ENCODE peak calls at places on chromosomes 12 and 14, in eight cellular contexts. C is osteocyte, K is psoas muscle, E is bronchial epithelial cell, H is nephron progenitor cell, N is pancreas, W is MM.1S, D is B cell. M is an unnamed sample.

GRCh38 chr12:46177020-46177419 is 91.8 kb downstream of the SLC38A1 start:
- DNase-seq in K (no peak), E (no peak), D (peak), W (no peak), N (no peak), C (no peak), H (no peak), M (no peak)

GRCh38 chr14:32697114-32697513 is 241.6 kb upstream of the NPAS3 start:
- DNase-seq in E (no peak), K (no peak), N (no peak), H (no peak), W (no peak), C (no peak), D (no peak), M (no peak)

GRCh38 chr12:55931780-55932545 is 1.0 kb downstream of the DGKA start:
- DNase-seq in N (peak), C (peak), K (peak), D (peak), H (peak), E (peak), W (no peak), M (no peak)

GRCh38 chr14:104383931-104384775 is 195.4 kb upstream of the C14orf180 start:
- DNase-seq in N (no peak), D (no peak), E (no peak), W (no peak), H (no peak), K (no peak), C (no peak), M (peak)

GRCh38 chr14:92794547-92794941 is 439 bp downstream of the GOLGA5 start:
- DNase-seq in E (no peak), K (no peak), D (no peak), C (no peak), N (peak), H (peak), W (no peak), M (no peak)

GRCh38 chr14:60179296-60179924 is 14.2 kb upstream of the DHRS7 start:
- DNase-seq in W (no peak), E (peak), C (no peak), K (peak), D (no peak), N (no peak), H (no peak), M (no peak)

GRCh38 chr12:94636462-94637085 is 13.8 kb downstream of the TMCC3 start:
- DNase-seq in K (no peak), D (no peak), H (peak), E (peak), W (no peak), N (no peak), C (no peak), M (no peak)

GRCh38 chr12:19869413-19869812 is 430.1 kb downstream of the AEBP2 start:
- DNase-seq in H (no peak), K (no peak), W (no peak), D (no peak), E (no peak), N (no peak), C (no peak), M (no peak)

GRCh38 chr12:49885118-49885517 is 18.6 kb downstream of the FAIM2 start:
- DNase-seq in K (no peak), E (no peak), H (peak), N (no peak), D (no peak), C (no peak), W (no peak), M (no peak)

GRCh38 chr14:60175255-60175902 is 10.2 kb upstream of the DHRS7 start:
- DNase-seq in N (no peak), H (no peak), C (no peak), D (no peak), K (peak), W (no peak), E (peak), M (no peak)

GRCh38 chr12:3685813-3686212 is 67.1 kb downstream of the CRACR2A start:
- DNase-seq in D (no peak), C (no peak), E (no peak), K (no peak), H (no peak), W (no peak), N (no peak), M (no peak)

GRCh38 chr12:94769040-94769420 is 118.7 kb upstream of the TMCC3 start:
- DNase-seq in D (peak), H (no peak), E (no peak), N (no peak), C (no peak), W (no peak), K (no peak), M (no peak)

GRCh38 chr12:70919597-70920035 is 922 bp downstream of the PTPRR start:
- DNase-seq in E (peak), W (no peak), N (no peak), D (no peak), C (no peak), K (no peak), H (peak), M (no peak)

GRCh38 chr12:132873724-132874123 is 13.7 kb downstream of the CHFR start:
- DNase-seq in W (no peak), C (no peak), E (no peak), K (no peak), N (no peak), D (no peak), H (no peak), M (no peak)

GRCh38 chr14:103332143-103332919 is 1.7 kb upstream of the EIF5 start:
- DNase-seq in N (no peak), W (peak), K (no peak), D (no peak), E (no peak), H (no peak), C (no peak), M (no peak)

GRCh38 chr14:104682107-104682593 is 7.3 kb upstream of the INF2 start:
- DNase-seq in E (peak), W (no peak), C (no peak), D (no peak), K (no peak), H (peak), N (no peak), M (no peak)

GRCh38 chr14:61671086-61671485 is 24.2 kb upstream of the HIF1A start:
- DNase-seq in H (no peak), C (no peak), D (peak), E (no peak), W (peak), N (no peak), K (no peak), M (no peak)

GRCh38 chr12:50882563-50882962 is 39.8 kb downstream of the TMPRSS12 start:
- DNase-seq in C (no peak), H (no peak), W (no peak), D (no peak), K (no peak), E (no peak), N (no peak), M (no peak)

GRCh38 chr14:75249251-75249957 is 29.2 kb upstream of the FOS start:
- DNase-seq in D (peak), C (no peak), W (peak), K (peak), N (peak), E (peak), H (no peak), M (no peak)

GRCh38 chr12:57240069-57240921 is 10.7 kb downstream of the STAC3 start:
- DNase-seq in H (no peak), C (no peak), K (peak), D (peak), N (no peak), W (peak), E (peak), M (peak)

GRCh38 chr14:73754911-73755360 is 40.8 kb upstream of the PNMA1 start:
- DNase-seq in K (peak), E (no peak), D (no peak), N (no peak), C (no peak), H (no peak), W (no peak), M (no peak)

GRCh38 chr12:52870361-52871290 is 21.8 kb upstream of the KRT78 start:
- DNase-seq in D (peak), K (peak), W (peak), H (peak), E (peak), N (peak), C (no peak), M (peak)

GRCh38 chr14:45258805-45259204 is 5.8 kb upstream of the MIS18BP1 start:
- DNase-seq in K (no peak), N (no peak), H (no peak), E (no peak), C (no peak), D (no peak), W (no peak), M (no peak)

GRCh38 chr12:104458645-104459555 is 2.2 kb downstream of the CHST11 start:
- DNase-seq in H (peak), D (peak), C (no peak), N (no peak), W (peak), E (peak), K (no peak), M (no peak)

GRCh38 chr12:104459556-104459909 is 2.8 kb downstream of the CHST11 start:
- DNase-seq in N (no peak), K (no peak), H (no peak), W (no peak), E (peak), D (no peak), C (no peak), M (no peak)

GRCh38 chr12:104460973-104461693 is 4.4 kb downstream of the CHST11 start:
- DNase-seq in D (no peak), K (no peak), H (no peak), C (no peak), N (no peak), E (no peak), W (no peak), M (no peak)

GRCh38 chr12:104462325-104462724 is 5.6 kb downstream of the CHST11 start:
- DNase-seq in H (no peak), N (no peak), C (no peak), D (no peak), E (no peak), W (no peak), K (no peak), M (no peak)

DNA sequence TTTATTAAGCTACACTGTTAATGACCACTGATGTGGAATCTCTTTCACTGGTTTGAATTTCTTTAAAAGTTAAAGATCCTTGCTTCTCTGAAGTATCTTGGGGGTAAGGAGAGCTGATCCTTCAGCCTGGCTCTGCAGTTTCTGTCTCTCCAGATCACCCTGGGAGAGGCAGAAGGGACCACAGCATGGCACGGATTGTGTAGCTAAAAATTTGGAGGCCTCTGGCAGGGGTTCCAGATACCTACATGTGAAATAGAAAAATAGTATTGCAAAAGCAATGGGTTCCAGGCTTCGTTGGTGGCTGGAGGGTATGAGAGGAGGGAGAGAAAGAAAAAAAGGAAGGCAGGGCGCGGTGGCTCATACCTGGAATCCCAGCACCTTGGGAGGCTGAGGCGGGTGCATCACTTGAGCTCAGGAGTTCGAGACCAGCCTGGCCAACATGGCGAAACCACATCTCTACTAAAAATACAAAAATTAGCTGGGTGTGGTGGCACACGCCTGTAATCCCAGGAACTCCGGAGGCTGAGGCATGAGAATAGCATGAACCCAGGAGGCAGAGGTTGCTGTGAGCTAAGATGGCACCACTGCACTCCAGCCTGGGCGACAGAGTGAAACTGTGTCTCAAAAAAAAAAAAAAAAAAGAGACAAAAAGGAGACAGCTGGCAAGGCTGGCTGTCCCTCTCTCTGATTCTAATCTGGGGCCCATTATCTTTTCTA is 3.5 kb downstream of the CHST11 start:
- DNase-seq in W (no peak), N (no peak), D (no peak), E (no peak), H (no peak), K (no peak), C (no peak), M (no peak)
- TF ChIP-seq CTCF in W (no peak), N (no peak), D (no peak), E (no peak), H (no peak), K (no peak), C (no peak), M (no peak)

DNA sequence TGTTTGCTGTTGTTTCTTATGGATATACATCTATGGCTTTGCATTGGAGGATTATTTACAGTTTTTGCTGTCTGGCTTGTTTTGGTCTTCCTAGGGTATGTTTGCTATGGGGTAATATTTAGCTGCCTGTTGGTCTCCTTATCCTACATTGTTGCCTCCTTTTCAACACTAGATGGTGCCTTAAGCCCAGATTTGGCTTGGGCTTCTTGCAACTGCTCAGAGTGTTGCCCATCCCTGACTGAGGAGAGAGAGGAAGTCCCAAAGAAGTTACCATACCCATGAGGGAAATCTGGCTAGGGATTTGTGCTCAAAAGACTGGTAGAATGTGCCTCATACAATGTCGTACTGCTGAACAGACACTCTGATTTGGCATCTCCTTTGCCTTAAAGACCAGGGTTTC is 94.6 kb upstream of the MUCL1 start:
- DNase-seq in C (no peak), E (peak), N (no peak), W (peak), D (no peak), H (peak), K (no peak), M (no peak)
- TF ChIP-seq CTCF in C (peak), E (peak), N (no peak), W (peak), D (no peak), H (peak), K (no peak), M (peak)

DNA sequence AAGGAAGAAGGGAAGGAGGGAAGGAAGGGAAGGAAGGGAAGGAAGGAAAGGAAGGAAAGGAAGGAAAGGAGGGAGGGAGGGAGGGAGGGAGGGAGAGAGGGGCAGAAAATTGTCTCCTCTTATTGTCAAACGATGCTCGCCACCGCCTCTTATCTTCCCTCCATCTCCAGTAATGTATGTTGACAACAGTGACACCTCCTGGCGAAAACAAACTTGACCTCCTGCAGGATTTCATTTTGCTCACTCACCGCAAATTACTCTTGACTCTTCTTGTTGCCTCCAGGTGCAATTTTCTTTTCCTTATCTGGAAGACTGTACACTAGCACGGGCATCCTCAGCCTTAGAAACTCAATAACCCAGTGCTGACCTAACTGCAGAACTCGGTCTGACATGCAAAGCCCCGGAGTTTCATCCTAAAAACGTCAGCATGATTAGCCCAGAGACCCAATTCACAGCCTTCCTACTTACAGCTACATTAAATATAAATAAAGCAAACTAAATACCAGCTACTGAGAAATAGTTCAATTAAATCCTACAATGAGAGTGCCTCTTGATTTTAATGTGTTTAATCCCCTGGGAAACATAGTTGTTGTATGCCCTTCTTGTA is 512.4 kb upstream of the TMPO start:
- DNase-seq in H (peak), N (peak), D (peak), K (no peak), E (peak), W (peak), C (no peak), M (no peak)
- TF ChIP-seq CTCF in H (peak), N (no peak), D (peak), K (peak), E (peak), W (peak), C (peak), M (no peak)

GRCh38 chr12:116196752-116197718 is 80.5 kb downstream of the MED13L start:
- DNase-seq in E (no peak), N (no peak), H (no peak), D (no peak), C (no peak), K (no peak), W (peak), M (no peak)

GRCh38 chr12:116189692-116190091 is 87.8 kb downstream of the MED13L start:
- DNase-seq in K (no peak), C (no peak), N (no peak), E (no peak), W (no peak), D (no peak), H (no peak), M (no peak)

GRCh38 chr12:116199160-116199559 is 78.3 kb downstream of the MED13L start:
- DNase-seq in C (no peak), K (no peak), H (no peak), D (no peak), E (no peak), N (no peak), W (no peak), M (no peak)

GRCh38 chr12:116196226-116196625 is 81.3 kb downstream of the MED13L start:
- DNase-seq in C (no peak), H (no peak), W (no peak), E (no peak), N (no peak), D (no peak), K (no peak), M (no peak)

GRCh38 chr12:116194935-116195431 is 82.5 kb downstream of the MED13L start:
- DNase-seq in W (peak), E (no peak), K (no peak), D (peak), C (no peak), N (no peak), H (no peak), M (no peak)
- TF ChIP-seq CTCF in W (peak), E (no peak), K (no peak), D (peak), C (no peak), N (no peak), H (no peak), M (no peak)

DNA sequence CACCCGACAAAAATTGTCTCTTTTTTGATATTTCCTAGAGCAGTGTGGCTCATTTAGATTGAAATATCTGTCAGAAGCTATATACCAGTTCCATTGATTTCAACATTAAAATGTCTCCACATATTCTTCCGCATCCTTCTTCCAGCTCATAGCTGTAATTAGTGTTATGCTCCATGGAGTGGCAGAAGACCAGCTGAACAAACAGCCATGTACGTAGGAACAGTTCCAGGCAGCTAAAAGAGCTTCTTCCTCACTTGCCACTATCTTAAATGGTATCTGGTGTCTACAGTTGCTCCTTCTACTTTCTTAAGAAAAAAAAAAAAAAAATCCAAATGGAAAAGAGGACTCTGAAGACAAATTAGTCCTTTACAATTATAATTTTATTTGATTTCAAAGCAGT is 848.0 kb downstream of the DIO2 start:
- DNase-seq in C (no peak), D (no peak), H (no peak), K (no peak), W (no peak), E (no peak), N (no peak), M (no peak)
- TF ChIP-seq CTCF in C (no peak), D (no peak), H (no peak), K (no peak), W (no peak), E (no peak), N (no peak), M (no peak)

M was measured in CD14-positive monocyte.